ENCODE peak calls at places on chromosome 15, in eight cellular contexts. One of them, this sample, is unnamed.

GRCh38 chr15:82040862-82041261 is 5.0 kb downstream of the MEX3B start:
- DNase-seq in stimulated activated CD4-positive, alpha-beta T cell treated with anti-CD3 and anti-CD28 coated beads, Interleukin-12 subunit alpha, Interleukin-12 subunit beta, amount 100 ng/mL, for 4 hours: no peak
- DNase-seq in T-helper 1 cell: no peak
- DNase-seq in HuH-7.5: peak; percentile 74
- DNase-seq in activated gamma-delta T cell treated with Interleukin-2 at 50 U/mL for 16 hours: no peak
- DNase-seq in NCI-H460: no peak
- DNase-seq in amniotic stem cell: no peak
- DNase-seq in trophoblast cell: no peak
- DNase-seq in this sample: no peak

GRCh38 chr15:99955181-99955525 is 221.9 kb upstream of the LYSMD4 start:
- DNase-seq in NCI-H460: no peak
- DNase-seq in trophoblast cell: no peak
- DNase-seq in T-helper 1 cell: no peak
- DNase-seq in stimulated activated CD4-positive, alpha-beta T cell treated with anti-CD3 and anti-CD28 coated beads, Interleukin-12 subunit alpha, Interleukin-12 subunit beta, amount 100 ng/mL, for 4 hours: no peak
- DNase-seq in activated gamma-delta T cell treated with Interleukin-2 at 50 U/mL for 16 hours: no peak
- DNase-seq in amniotic stem cell: no peak
- DNase-seq in HuH-7.5: no peak
- DNase-seq in this sample: no peak

GRCh38 chr15:65981837-65982696 is 112.8 kb downstream of the RAB11A start:
- DNase-seq in activated gamma-delta T cell treated with Interleukin-2 at 50 U/mL for 16 hours: peak; percentile 54
- DNase-seq in stimulated activated CD4-positive, alpha-beta T cell treated with anti-CD3 and anti-CD28 coated beads, Interleukin-12 subunit alpha, Interleukin-12 subunit beta, amount 100 ng/mL, for 4 hours: peak; percentile 56
- DNase-seq in HuH-7.5: peak; percentile 52
- DNase-seq in trophoblast cell: no peak
- DNase-seq in amniotic stem cell: no peak
- DNase-seq in NCI-H460: no peak
- DNase-seq in T-helper 1 cell: peak; percentile 48
- DNase-seq in this sample: peak; percentile 78

GRCh38 chr15:49215768-49216739 is 46.0 kb downstream of the GALK2 start:
- DNase-seq in trophoblast cell: no peak
- DNase-seq in amniotic stem cell: no peak
- DNase-seq in NCI-H460: no peak
- DNase-seq in T-helper 1 cell: no peak
- DNase-seq in stimulated activated CD4-positive, alpha-beta T cell treated with anti-CD3 and anti-CD28 coated beads, Interleukin-12 subunit alpha, Interleukin-12 subunit beta, amount 100 ng/mL, for 4 hours: no peak
- DNase-seq in HuH-7.5: no peak
- DNase-seq in activated gamma-delta T cell treated with Interleukin-2 at 50 U/mL for 16 hours: no peak
- DNase-seq in this sample: peak; percentile 17

GRCh38 chr15:83200589-83200988 is 7.0 kb downstream of the HDGFL3 start:
- DNase-seq in stimulated activated CD4-positive, alpha-beta T cell treated with anti-CD3 and anti-CD28 coated beads, Interleukin-12 subunit alpha, Interleukin-12 subunit beta, amount 100 ng/mL, for 4 hours: no peak
- DNase-seq in HuH-7.5: no peak
- DNase-seq in T-helper 1 cell: no peak
- DNase-seq in NCI-H460: no peak
- DNase-seq in trophoblast cell: no peak
- DNase-seq in activated gamma-delta T cell treated with Interleukin-2 at 50 U/mL for 16 hours: no peak
- DNase-seq in amniotic stem cell: no peak
- DNase-seq in this sample: no peak

GRCh38 chr15:70090436-70091291 is 7.1 kb downstream of the TLE3 start:
- DNase-seq in activated gamma-delta T cell treated with Interleukin-2 at 50 U/mL for 16 hours: no peak
- DNase-seq in trophoblast cell: no peak
- DNase-seq in HuH-7.5: no peak
- DNase-seq in stimulated activated CD4-positive, alpha-beta T cell treated with anti-CD3 and anti-CD28 coated beads, Interleukin-12 subunit alpha, Interleukin-12 subunit beta, amount 100 ng/mL, for 4 hours: no peak
- DNase-seq in NCI-H460: no peak
- DNase-seq in T-helper 1 cell: no peak
- DNase-seq in amniotic stem cell: no peak
- DNase-seq in this sample: no peak

GRCh38 chr15:101138913-101139880 is 112.7 kb downstream of the CHSY1 start:
- DNase-seq in activated gamma-delta T cell treated with Interleukin-2 at 50 U/mL for 16 hours: no peak
- DNase-seq in stimulated activated CD4-positive, alpha-beta T cell treated with anti-CD3 and anti-CD28 coated beads, Interleukin-12 subunit alpha, Interleukin-12 subunit beta, amount 100 ng/mL, for 4 hours: no peak
- DNase-seq in amniotic stem cell: no peak
- DNase-seq in T-helper 1 cell: no peak
- DNase-seq in HuH-7.5: no peak
- DNase-seq in trophoblast cell: peak; percentile 53
- DNase-seq in NCI-H460: no peak
- DNase-seq in this sample: peak; percentile 86

GRCh38 chr15:68800875-68801274 is 19.8 kb downstream of the ANP32A start:
- DNase-seq in activated gamma-delta T cell treated with Interleukin-2 at 50 U/mL for 16 hours: no peak
- DNase-seq in amniotic stem cell: no peak
- DNase-seq in NCI-H460: no peak
- DNase-seq in trophoblast cell: no peak
- DNase-seq in HuH-7.5: no peak
- DNase-seq in stimulated activated CD4-positive, alpha-beta T cell treated with anti-CD3 and anti-CD28 coated beads, Interleukin-12 subunit alpha, Interleukin-12 subunit beta, amount 100 ng/mL, for 4 hours: no peak
- DNase-seq in T-helper 1 cell: no peak
- DNase-seq in this sample: no peak

GRCh38 chr15:72850833-72851232 is 67.3 kb upstream of the ADPGK start:
- DNase-seq in T-helper 1 cell: no peak
- DNase-seq in trophoblast cell: no peak
- DNase-seq in HuH-7.5: no peak
- DNase-seq in NCI-H460: no peak
- DNase-seq in stimulated activated CD4-positive, alpha-beta T cell treated with anti-CD3 and anti-CD28 coated beads, Interleukin-12 subunit alpha, Interleukin-12 subunit beta, amount 100 ng/mL, for 4 hours: no peak
- DNase-seq in activated gamma-delta T cell treated with Interleukin-2 at 50 U/mL for 16 hours: no peak
- DNase-seq in amniotic stem cell: no peak
- DNase-seq in this sample: no peak

GRCh38 chr15:99931703-99932603 is 198.7 kb upstream of the LYSMD4 start:
- DNase-seq in T-helper 1 cell: no peak
- DNase-seq in HuH-7.5: no peak
- DNase-seq in activated gamma-delta T cell treated with Interleukin-2 at 50 U/mL for 16 hours: no peak
- DNase-seq in NCI-H460: no peak
- DNase-seq in stimulated activated CD4-positive, alpha-beta T cell treated with anti-CD3 and anti-CD28 coated beads, Interleukin-12 subunit alpha, Interleukin-12 subunit beta, amount 100 ng/mL, for 4 hours: no peak
- DNase-seq in trophoblast cell: no peak
- DNase-seq in amniotic stem cell: no peak
- DNase-seq in this sample: no peak

GRCh38 chr15:70083423-70083822 is 14.3 kb downstream of the TLE3 start:
- DNase-seq in trophoblast cell: no peak
- DNase-seq in stimulated activated CD4-positive, alpha-beta T cell treated with anti-CD3 and anti-CD28 coated beads, Interleukin-12 subunit alpha, Interleukin-12 subunit beta, amount 100 ng/mL, for 4 hours: no peak
- DNase-seq in NCI-H460: no peak
- DNase-seq in HuH-7.5: no peak
- DNase-seq in activated gamma-delta T cell treated with Interleukin-2 at 50 U/mL for 16 hours: no peak
- DNase-seq in amniotic stem cell: no peak
- DNase-seq in T-helper 1 cell: no peak
- DNase-seq in this sample: no peak

GRCh38 chr15:89828324-89829145 is 13.9 kb upstream of the ANPEP start:
- DNase-seq in stimulated activated CD4-positive, alpha-beta T cell treated with anti-CD3 and anti-CD28 coated beads, Interleukin-12 subunit alpha, Interleukin-12 subunit beta, amount 100 ng/mL, for 4 hours: no peak
- DNase-seq in activated gamma-delta T cell treated with Interleukin-2 at 50 U/mL for 16 hours: no peak
- DNase-seq in T-helper 1 cell: no peak
- DNase-seq in trophoblast cell: no peak
- DNase-seq in HuH-7.5: peak; percentile 41
- DNase-seq in NCI-H460: no peak
- DNase-seq in amniotic stem cell: no peak
- DNase-seq in this sample: no peak

This sample was measured in GM13976.